ENCODE peak calls at places on chromosomes 6 and 20, in seven cellular contexts. X, Z, N, B, U, J and Y are unnamed samples.

GRCh38 chr6:125986295-125986955 is at the start of gene TRMT11:
- DNase-seq in X (peak), Z (peak), N (peak), B (peak), U (peak), J (peak), Y (peak)

GRCh38 chr6:4587171-4587570 is 189.0 kb upstream of the CDYL start:
- DNase-seq in X (no peak), Z (no peak), N (no peak), B (no peak), U (no peak), J (no peak), Y (no peak)

GRCh38 chr6:157653521-157653920 is 169.5 kb upstream of the SNX9 start:
- DNase-seq in X (no peak), Z (no peak), N (no peak), B (no peak), U (no peak), J (no peak), Y (no peak)

GRCh38 chr6:169162968-169163903 is 90.4 kb downstream of the THBS2 start:
- DNase-seq in X (peak), Z (no peak), N (no peak), B (no peak), U (peak), J (peak), Y (no peak)

GRCh38 chr20:5621305-5621704 is 128.9 kb upstream of the SHLD1 start:
- DNase-seq in X (no peak), Z (no peak), N (no peak), B (no peak), U (no peak), J (no peak), Y (no peak)

GRCh38 chr6:119078449-119079287 is at the start of gene FAM184A:
- DNase-seq in X (peak), Z (peak), N (peak), B (no peak), U (peak), J (peak), Y (peak)

GRCh38 chr20:48098099-48098498 is 312.8 kb upstream of the SULF2 start:
- DNase-seq in X (no peak), Z (no peak), N (peak), B (no peak), U (peak), J (no peak), Y (no peak)

GRCh38 chr20:37755665-37756064 is 61.8 kb downstream of the CTNNBL1 start:
- DNase-seq in X (no peak), Z (no peak), N (no peak), B (no peak), U (no peak), J (peak), Y (no peak)

GRCh38 chr6:43970913-43971775 is 156.1 kb downstream of the MRPL14 start:
- DNase-seq in X (no peak), Z (no peak), N (no peak), B (no peak), U (no peak), J (peak), Y (no peak)

GRCh38 chr20:36477475-36477874 is 63.8 kb upstream of the MYL9 start:
- DNase-seq in X (no peak), Z (no peak), N (no peak), B (no peak), U (no peak), J (no peak), Y (no peak)

GRCh38 chr6:3518356-3518841 is 61.5 kb upstream of the SLC22A23 start:
- DNase-seq in X (peak), Z (no peak), N (no peak), B (no peak), U (peak), J (no peak), Y (no peak)

GRCh38 chr6:28137458-28138020 is 4.1 kb upstream of the ZKSCAN8 start:
- DNase-seq in X (no peak), Z (no peak), N (no peak), B (peak), U (no peak), J (peak), Y (no peak)

GRCh38 chr6:167793421-167793820 is 33.3 kb upstream of the AFDN start:
- DNase-seq in X (no peak), Z (no peak), N (no peak), B (no peak), U (no peak), J (no peak), Y (no peak)

GRCh38 chr20:48189177-48189576 is 403.9 kb upstream of the SULF2 start:
- DNase-seq in X (peak), Z (no peak), N (no peak), B (peak), U (peak), J (peak), Y (peak)

GRCh38 chr6:142827356-142827755 is 117.6 kb downstream of the HIVEP2 start:
- DNase-seq in X (no peak), Z (no peak), N (no peak), B (no peak), U (no peak), J (no peak), Y (no peak)

GRCh38 chr6:28657756-28658465 is 132.2 kb downstream of the GPX5 start:
- DNase-seq in X (peak), Z (no peak), N (peak), B (peak), U (peak), J (peak), Y (peak)

GRCh38 chr20:61529354-61529753 is 277.3 kb downstream of the CDH4 start:
- DNase-seq in X (no peak), Z (no peak), N (no peak), B (no peak), U (no peak), J (no peak), Y (no peak)

GRCh38 chr20:49276201-49276894 is 1.5 kb downstream of the ZNFX1 start:
- DNase-seq in X (no peak), Z (no peak), N (no peak), B (no peak), U (no peak), J (peak), Y (no peak)

GRCh38 chr6:162615016-162615717 is 112.4 kb downstream of the PRKN start:
- DNase-seq in X (no peak), Z (no peak), N (no peak), B (no peak), U (no peak), J (no peak), Y (no peak)

GRCh38 chr6:170202416-170203135 is 88.3 kb downstream of the DLL1 start:
- DNase-seq in X (no peak), Z (no peak), N (no peak), B (no peak), U (no peak), J (no peak), Y (no peak)

GRCh38 chr20:2918096-2919049 is 45.1 kb downstream of the PTPRA start:
- DNase-seq in X (no peak), Z (no peak), N (no peak), B (no peak), U (no peak), J (no peak), Y (no peak)

GRCh38 chr6:25603251-25603650 is 48.8 kb upstream of the SCGN start:
- DNase-seq in X (no peak), Z (no peak), N (no peak), B (no peak), U (no peak), J (no peak), Y (no peak)

GRCh38 chr20:62768815-62769287 is 27.4 kb upstream of the MRGBP start:
- DNase-seq in X (no peak), Z (no peak), N (no peak), B (no peak), U (no peak), J (no peak), Y (no peak)

GRCh38 chr6:167237438-167237837 is 53.7 kb upstream of the UNC93A start:
- DNase-seq in X (no peak), Z (no peak), N (no peak), B (no peak), U (no peak), J (no peak), Y (no peak)

GRCh38 chr20:5745416-5745968 is 4.7 kb upstream of the SHLD1 start:
- DNase-seq in X (no peak), Z (no peak), N (no peak), B (no peak), U (no peak), J (no peak), Y (no peak)

GRCh38 chr6:168109171-168109570 is 30.2 kb upstream of the FRMD1 start:
- DNase-seq in X (no peak), Z (no peak), N (no peak), B (no peak), U (no peak), J (no peak), Y (no peak)

GRCh38 chr6:118591897-118592296 is 43.8 kb downstream of the PLN start:
- DNase-seq in X (no peak), Z (no peak), N (no peak), B (no peak), U (no peak), J (no peak), Y (no peak)

GRCh38 chr6:157761331-157761921 is 61.6 kb upstream of the SNX9 start:
- DNase-seq in X (no peak), Z (no peak), N (no peak), B (peak), U (no peak), J (no peak), Y (no peak)

GRCh38 chr6:111844921-111845320 is 28.3 kb downstream of the FYN start:
- DNase-seq in X (peak), Z (no peak), N (no peak), B (no peak), U (no peak), J (no peak), Y (peak)

GRCh38 chr20:38804682-38805501 is 605 bp upstream of the PPP1R16B start:
- DNase-seq in X (no peak), Z (peak), N (no peak), B (peak), U (no peak), J (peak), Y (peak)

GRCh38 chr6:148240866-148241477 is 101.7 kb upstream of the SASH1 start:
- DNase-seq in X (no peak), Z (no peak), N (no peak), B (no peak), U (no peak), J (no peak), Y (no peak)

GRCh38 chr6:51494342-51494741 is 593.1 kb downstream of the PKHD1 start:
- DNase-seq in X (no peak), Z (no peak), N (no peak), B (no peak), U (no peak), J (no peak), Y (no peak)

GRCh38 chr6:114024746-114025145 is 53.8 kb upstream of the HDAC2 start:
- DNase-seq in X (no peak), Z (no peak), N (no peak), B (no peak), U (no peak), J (no peak), Y (no peak)

GRCh38 chr6:159819932-159820640 is 20.0 kb downstream of the PNLDC1 start:
- DNase-seq in X (no peak), Z (no peak), N (no peak), B (no peak), U (no peak), J (no peak), Y (no peak)

GRCh38 chr6:163831736-163832135 is 417.2 kb downstream of the QKI start:
- DNase-seq in X (no peak), Z (no peak), N (no peak), B (no peak), U (no peak), J (no peak), Y (no peak)

GRCh38 chr6:105596284-105596755 is 193.4 kb upstream of the PREP start:
- DNase-seq in X (no peak), Z (no peak), N (no peak), B (no peak), U (no peak), J (no peak), Y (no peak)

GRCh38 chr6:53263915-53264314 is 84.8 kb downstream of the ELOVL5 start:
- DNase-seq in X (no peak), Z (no peak), N (no peak), B (no peak), U (no peak), J (no peak), Y (no peak)

GRCh38 chr6:3607599-3607998 is 143.9 kb downstream of the PXDC1 start:
- DNase-seq in X (no peak), Z (no peak), N (no peak), B (no peak), U (no peak), J (no peak), Y (no peak)

GRCh38 chr6:29705389-29706231 is 17.6 kb upstream of the HLA-F start:
- DNase-seq in X (peak), Z (no peak), N (peak), B (no peak), U (peak), J (peak), Y (no peak)

DNA sequence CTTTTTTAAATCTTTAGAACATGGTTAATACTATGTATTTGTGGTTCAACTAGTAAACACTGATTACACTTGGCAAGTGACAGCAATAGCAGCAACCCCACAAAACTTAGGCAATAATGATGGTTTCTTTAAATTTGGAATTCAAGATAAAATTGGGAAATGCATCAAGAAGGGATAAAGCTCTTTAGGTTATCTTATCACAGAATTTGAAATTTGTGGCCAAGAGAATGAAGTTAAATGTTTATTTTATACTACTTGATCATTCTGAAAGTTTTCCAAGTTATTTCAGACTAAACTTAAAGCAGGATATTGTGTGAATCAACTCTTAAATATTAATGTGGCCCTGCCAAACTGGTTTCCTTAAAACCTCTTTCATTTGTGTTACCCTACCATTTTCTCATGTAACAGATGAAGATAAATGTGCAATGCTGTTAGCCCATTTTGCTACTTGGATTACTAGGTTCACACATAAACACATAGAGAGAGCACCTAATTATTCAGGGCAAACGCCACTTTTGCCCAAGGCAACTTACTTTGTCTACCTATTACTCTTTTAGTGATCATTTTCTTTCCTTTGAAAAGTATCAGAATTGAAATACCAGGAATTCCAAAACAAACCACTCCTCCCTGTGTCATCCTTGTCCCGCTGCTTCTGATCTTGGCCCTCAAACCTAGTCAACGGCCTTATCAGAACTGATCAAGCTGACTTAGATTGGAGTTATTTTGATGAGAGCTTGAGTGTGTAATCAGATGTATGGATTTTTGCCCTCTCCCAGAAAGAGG is 186.7 kb upstream of the TENT5A start:
- DNase-seq in X (no peak), Z (no peak), N (no peak), B (no peak), U (peak), J (peak), Y (no peak)
- TF ChIP-seq SP1 in X (no peak), Z (no peak), N (no peak), B (no peak), U (peak), J (no peak), Y (no peak)

DNA sequence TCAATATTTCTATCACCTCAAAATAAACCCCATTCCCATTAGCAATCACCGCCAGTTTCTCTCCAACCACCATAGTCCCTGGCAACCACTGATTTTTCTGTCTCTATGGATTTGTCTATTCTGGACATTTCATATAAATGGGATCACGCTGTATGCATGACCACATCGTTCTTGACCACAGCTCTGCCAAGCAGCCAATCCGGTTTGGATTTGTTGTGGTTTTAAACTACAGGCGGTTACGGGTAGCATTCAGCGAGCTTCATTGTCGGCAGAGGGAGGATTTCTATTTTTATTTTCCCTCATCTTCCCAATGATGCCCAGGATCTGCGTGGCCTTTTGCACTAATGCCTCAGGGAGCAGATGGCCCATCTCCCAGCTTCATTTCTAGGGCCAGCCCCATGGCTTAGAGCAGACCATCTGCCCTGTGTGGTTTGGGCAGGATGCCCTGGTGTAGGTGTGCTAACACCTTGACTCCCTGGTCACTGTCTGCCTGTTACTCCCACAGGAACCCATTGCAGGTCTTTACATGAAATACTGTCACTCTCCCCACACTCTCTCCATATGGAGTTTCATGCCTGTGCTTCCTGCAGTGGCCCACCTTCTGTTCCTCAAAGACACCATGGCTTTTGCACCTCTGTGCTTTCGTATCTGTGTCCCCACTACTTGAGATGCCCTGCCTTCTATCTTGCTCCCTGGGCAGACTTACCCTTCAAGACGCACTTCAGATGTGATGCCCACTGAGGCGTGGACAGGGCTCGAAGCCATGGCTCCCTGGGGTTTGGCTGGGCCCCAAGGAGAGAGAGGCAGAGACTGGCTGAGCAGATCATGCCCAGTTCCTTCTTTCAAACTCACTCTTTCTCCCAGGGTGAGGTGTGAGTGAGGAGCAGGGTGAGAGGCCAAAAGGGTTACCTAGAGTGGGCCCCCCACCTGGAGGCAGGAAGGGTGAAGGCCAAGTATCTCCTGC is 26.1 kb downstream of the SDCBP2 start:
- DNase-seq in X (no peak), Z (no peak), N (no peak), B (no peak), U (no peak), J (peak), Y (no peak)
- TF ChIP-seq SP1 in X (no peak), Z (no peak), N (no peak), B (no peak), U (no peak), J (no peak), Y (no peak)

GRCh38 chr20:32129863-32130262 is 20.3 kb downstream of the TM9SF4 start:
- DNase-seq in X (no peak), Z (no peak), N (no peak), B (no peak), U (no peak), J (no peak), Y (no peak)
- TF ChIP-seq SP1 in X (no peak), Z (no peak), N (no peak), B (no peak), U (no peak), J (no peak), Y (no peak)

GRCh38 chr6:136134751-136135150 is 115.4 kb downstream of the MTFR2 start:
- DNase-seq in X (no peak), Z (no peak), N (no peak), B (no peak), U (no peak), J (no peak), Y (no peak)
- TF ChIP-seq SP1 in X (no peak), Z (no peak), N (no peak), B (no peak), U (no peak), J (no peak), Y (no peak)

GRCh38 chr6:42269553-42269952 is 51.9 kb upstream of the MRPS10 start:
- DNase-seq in X (no peak), Z (no peak), N (no peak), B (peak), U (no peak), J (no peak), Y (no peak)
- TF ChIP-seq SP1 in X (no peak), Z (no peak), N (no peak), B (no peak), U (no peak), J (no peak), Y (no peak)